ENCODE peak calls at places on chromosomes 6 and 20, in nine cellular contexts. H is T-helper 1 cell, I is H54, J is fibroblast of lung, Z is GM03348, N is hippocampal formation, L is aorta, R is colonic mucosa, P is germinal center. A is an unnamed sample.

GRCh38 chr6:17178754-17179153 is 76.9 kb downstream of the STMND1 start:
- DNase-seq in R (no peak), P (no peak), H (no peak), I (no peak), L (no peak), J (no peak), N (no peak), Z (no peak), A (no peak)

GRCh38 chr6:143401636-143402370 is 48.7 kb downstream of the ADAT2 start:
- DNase-seq in P (no peak), J (no peak), N (no peak), I (no peak), R (no peak), L (no peak), H (no peak), Z (no peak), A (no peak)

GRCh38 chr20:32898721-32899120 is 40.0 kb downstream of the EFCAB8 start:
- DNase-seq in N (no peak), P (no peak), R (no peak), Z (peak; percentile 91), L (no peak), I (no peak), H (no peak), J (no peak), A (no peak)

GRCh38 chr6:82957171-82957894 is 108.3 kb downstream of the UBE3D start:
- DNase-seq in J (peak; percentile 51), R (no peak), L (no peak), Z (peak; percentile 18), N (no peak), H (no peak), P (no peak), I (no peak), A (no peak)

GRCh38 chr6:81925201-81925600 is 172.7 kb upstream of the TENT5A start:
- DNase-seq in Z (no peak), I (no peak), H (no peak), N (no peak), R (no peak), P (no peak), J (no peak), L (no peak), A (no peak)

GRCh38 chr6:144582939-144583613 is 297.9 kb downstream of the UTRN start:
- DNase-seq in N (no peak), J (no peak), H (no peak), Z (peak; percentile 6), I (no peak), P (peak; percentile 13), R (peak; percentile 35), L (peak; percentile 53), A (peak; percentile 26)

GRCh38 chr6:17938885-17939284 is 48.5 kb downstream of the KIF13A start:
- DNase-seq in P (no peak), J (peak; percentile 75), N (no peak), R (no peak), Z (no peak), H (no peak), I (no peak), L (no peak), A (no peak)

GRCh38 chr20:59064214-59064722 is 21.7 kb upstream of the PRELID3B start:
- DNase-seq in L (no peak), Z (no peak), I (no peak), J (no peak), P (no peak), N (no peak), H (no peak), R (no peak), A (no peak)

GRCh38 chr6:96925290-96925687 is 761 bp downstream of the KLHL32 start:
- DNase-seq in J (no peak), H (no peak), Z (no peak), I (no peak), N (peak; percentile 68), L (no peak), R (no peak), P (no peak), A (no peak)

GRCh38 chr20:63056236-63057132 is 49.7 kb upstream of the BHLHE23 start:
- DNase-seq in Z (peak; percentile 77), P (peak; percentile 60), L (peak; percentile 52), H (no peak), N (no peak), I (peak; percentile 52), R (no peak), J (no peak), A (peak; percentile 24)

GRCh38 chr6:47655719-47656595 is 42.4 kb upstream of the ADGRF4 start:
- DNase-seq in I (peak; percentile 30), J (peak; percentile 5), L (no peak), N (no peak), Z (peak; percentile 43), R (peak; percentile 75), P (no peak), H (no peak), A (peak; percentile 50)

GRCh38 chr6:583116-583515 is 73.8 kb downstream of the HUS1B start:
- DNase-seq in J (peak; percentile 17), P (no peak), Z (no peak), I (no peak), R (no peak), N (no peak), H (no peak), L (no peak), A (no peak)

GRCh38 chr20:50510706-50511401 is 671 bp downstream of the PTPN1 start:
- DNase-seq in N (no peak), L (peak; percentile 61), R (peak; percentile 43), I (no peak), J (no peak), P (no peak), H (no peak), Z (no peak), A (peak; percentile 38)

GRCh38 chr6:36546664-36546957 is 668 bp downstream of the STK38 start:
- DNase-seq in P (no peak), L (no peak), I (no peak), N (no peak), H (no peak), Z (no peak), J (no peak), R (no peak), A (no peak)

GRCh38 chr6:108581237-108581931 is 20.7 kb downstream of the FOXO3 start:
- DNase-seq in H (no peak), L (no peak), I (no peak), P (no peak), Z (peak; percentile 74), J (peak; percentile 98), N (no peak), R (peak; percentile 43), A (no peak)

GRCh38 chr20:33653218-33653899 is 8.8 kb upstream of the C20orf144 start:
- DNase-seq in H (no peak), I (no peak), J (peak; percentile 74), R (peak; percentile 73), L (peak; percentile 63), P (peak; percentile 72), N (peak; percentile 70), Z (peak; percentile 87), A (peak; percentile 64)

GRCh38 chr6:25042984-25043725 is 107.4 kb upstream of the RIPOR2 start:
- DNase-seq in P (no peak), H (no peak), L (no peak), I (no peak), J (no peak), N (no peak), R (no peak), Z (no peak), A (no peak)

GRCh38 chr6:165060636-165061190 is 248.7 kb downstream of the C6orf118 start:
- DNase-seq in I (no peak), R (no peak), N (no peak), J (no peak), Z (peak; percentile 64), P (no peak), L (no peak), H (no peak), A (no peak)

GRCh38 chr6:6820688-6821238 is 232.2 kb downstream of the LY86 start:
- DNase-seq in I (no peak), P (no peak), Z (no peak), H (no peak), L (no peak), N (no peak), R (peak; percentile 85), J (no peak), A (peak; percentile 82)

GRCh38 chr6:34063641-34064040 is 82.2 kb downstream of the GRM4 start:
- DNase-seq in J (no peak), Z (no peak), N (no peak), L (no peak), P (no peak), H (no peak), I (no peak), R (no peak), A (no peak)

GRCh38 chr6:13485303-13485702 is 2.1 kb downstream of the GFOD1 start:
- DNase-seq in N (no peak), R (no peak), H (no peak), I (no peak), J (no peak), Z (no peak), L (no peak), P (no peak), A (no peak)